ENCODE peak calls at places on chromosomes 7 and 10, in eight cellular contexts. S is fibroblast of lung, M is PC-3, A is neural progenitor cell, Y is hepatocyte, F is HCT116, W is GM23248, G is HepG2. X is an unnamed sample.

GRCh38 chr10:52455095-52455494 is 141.0 kb downstream of the DKK1 start:
- DNase-seq in G (no peak), S (no peak), F (no peak), W (peak), M (peak), Y (no peak), A (no peak), X (no peak)

GRCh38 chr7:131186816-131187215 is 140.9 kb upstream of the MKLN1 start:
- DNase-seq in F (no peak), S (no peak), W (no peak), G (no peak), A (no peak), Y (no peak), M (no peak), X (no peak)

GRCh38 chr7:2231992-2232765 is 566 bp downstream of the MAD1L1 start:
- DNase-seq in S (no peak), F (no peak), Y (peak), A (peak), W (peak), M (no peak), G (peak), X (no peak)

GRCh38 chr7:32941181-32941995 is 15.9 kb upstream of the FKBP9 start:
- DNase-seq in F (no peak), Y (no peak), G (peak), S (no peak), W (peak), M (no peak), A (peak), X (no peak)

GRCh38 chr7:148255333-148255732 is 335.2 kb upstream of the C7orf33 start:
- DNase-seq in M (peak), W (peak), Y (no peak), G (no peak), S (no peak), F (no peak), A (no peak), X (no peak)

GRCh38 chr7:148397555-148397954 is 193.0 kb upstream of the C7orf33 start:
- DNase-seq in S (no peak), W (no peak), G (no peak), A (no peak), Y (no peak), M (no peak), F (no peak), X (no peak)

GRCh38 chr10:11425288-11425595 is 186.2 kb downstream of the USP6NL start:
- DNase-seq in F (no peak), W (no peak), S (peak), Y (no peak), M (no peak), A (no peak), G (no peak), X (no peak)

GRCh38 chr10:69911571-69912528 is 110.1 kb downstream of the COL13A1 start:
- DNase-seq in A (no peak), S (peak), M (no peak), Y (no peak), F (no peak), G (no peak), W (no peak), X (no peak)

GRCh38 chr10:21524526-21525366 is 736 bp downstream of the SKIDA1 start:
- DNase-seq in F (no peak), Y (peak), A (peak), M (no peak), W (peak), G (peak), S (peak), X (no peak)

GRCh38 chr7:54542920-54543539 is 855 bp downstream of the VSTM2A start:
- DNase-seq in S (peak), A (peak), M (peak), Y (peak), F (no peak), G (no peak), W (peak), X (no peak)

GRCh38 chr7:106166651-106167342 is 54.7 kb upstream of the SYPL1 start:
- DNase-seq in A (peak), M (peak), G (peak), F (peak), S (peak), Y (peak), W (peak), X (no peak)

GRCh38 chr7:141076377-141076776 is 2.5 kb downstream of the TMEM178B start:
- DNase-seq in F (no peak), S (no peak), A (peak), G (no peak), Y (no peak), W (no peak), M (no peak), X (no peak)

GRCh38 chr7:94907420-94908203 is at the start of gene PPP1R9A:
- DNase-seq in W (peak), S (peak), A (peak), Y (peak), G (peak), F (peak), M (peak), X (peak)

GRCh38 chr7:94908204-94909022 is 1.0 kb downstream of the PPP1R9A start:
- DNase-seq in Y (peak), G (peak), F (peak), M (peak), S (peak), A (peak), W (peak), X (peak)

GRCh38 chr7:94906035-94906796 is 1.2 kb upstream of the PPP1R9A start:
- DNase-seq in Y (peak), S (no peak), W (no peak), M (no peak), F (no peak), G (peak), A (no peak), X (no peak)

GRCh38 chr7:94909023-94909466 is 1.7 kb downstream of the PPP1R9A start:
- DNase-seq in G (no peak), Y (peak), F (no peak), M (no peak), S (no peak), A (no peak), W (no peak), X (no peak)

GRCh38 chr7:94907026-94907419 is 371 bp upstream of the PPP1R9A start:
- DNase-seq in G (peak), F (peak), A (no peak), S (no peak), Y (no peak), M (no peak), W (no peak), X (no peak)
- TF ChIP-seq EZH2 in G (no peak), F (no peak), A (no peak), S (no peak), Y (no peak), M (no peak), W (no peak), X (no peak)

DNA sequence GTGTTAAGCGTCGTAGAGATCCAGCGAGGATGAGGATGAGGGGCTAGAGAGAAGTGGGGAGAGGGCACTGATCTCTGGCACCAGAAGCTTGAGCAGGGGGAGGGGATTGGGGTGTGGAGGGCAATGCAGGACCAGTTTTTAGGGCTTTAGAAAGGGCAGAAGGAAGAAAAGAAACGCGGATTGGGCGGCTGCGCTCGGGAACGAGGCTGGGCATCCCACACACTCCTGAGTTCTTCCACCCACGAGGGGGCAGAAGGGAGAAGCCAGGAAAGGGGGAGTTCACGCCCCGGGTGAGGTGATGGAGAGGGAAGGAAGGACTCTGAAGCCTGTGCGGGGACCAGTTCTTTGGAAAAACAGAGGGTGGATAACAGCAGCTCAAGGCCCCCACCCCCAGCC is 6.1 kb upstream of the VGF start:
- DNase-seq in A (peak), W (no peak), S (no peak), F (no peak), Y (no peak), M (no peak), G (no peak), X (no peak)
- TF ChIP-seq EZH2 in A (no peak), W (no peak), S (no peak), F (no peak), Y (no peak), M (no peak), G (no peak), X (peak)

GRCh38 chr7:87600130-87601124 is at the start of gene ABCB1:
- DNase-seq in M (no peak), S (peak), W (peak), Y (peak), G (peak), F (peak), A (peak), X (peak)
- TF ChIP-seq EZH2 in M (no peak), S (peak), W (no peak), Y (peak), G (no peak), F (no peak), A (peak), X (peak)

GRCh38 chr10:3654496-3654895 is 130.5 kb downstream of the KLF6 start:
- DNase-seq in W (peak), M (peak), A (no peak), F (no peak), Y (no peak), G (no peak), S (peak), X (no peak)

GRCh38 chr10:3652886-3653285 is 132.1 kb downstream of the KLF6 start:
- DNase-seq in F (no peak), Y (no peak), W (peak), M (no peak), A (no peak), S (peak), G (no peak), X (no peak)

GRCh38 chr10:3656214-3656613 is 128.8 kb downstream of the KLF6 start:
- DNase-seq in M (no peak), F (no peak), G (no peak), W (no peak), Y (no peak), S (no peak), A (no peak), X (no peak)

GRCh38 chr10:3658766-3659165 is 126.2 kb downstream of the KLF6 start:
- DNase-seq in M (peak), A (peak), Y (no peak), G (peak), W (no peak), S (no peak), F (no peak), X (no peak)

DNA sequence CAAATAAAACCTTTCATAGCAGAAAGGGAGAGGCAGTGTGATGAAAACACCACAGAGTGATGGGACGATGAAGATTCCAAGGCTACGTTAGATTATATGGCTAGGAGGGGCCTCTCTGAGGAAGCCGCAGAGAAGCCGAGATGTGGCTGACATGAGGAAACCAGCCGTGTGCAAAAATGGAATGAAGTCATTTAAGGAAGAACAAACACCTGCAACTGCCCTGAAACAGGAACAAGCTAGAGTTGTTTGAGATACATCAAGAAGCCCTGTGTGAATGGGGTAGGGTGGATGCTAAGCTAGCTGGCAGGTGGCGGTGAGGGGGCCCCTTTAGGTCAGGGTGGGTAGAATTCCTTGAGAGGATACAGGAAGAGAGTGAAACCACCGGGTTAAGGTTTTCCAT is 129.5 kb downstream of the KLF6 start:
- DNase-seq in F (no peak), M (no peak), G (no peak), A (no peak), Y (no peak), S (no peak), W (no peak), X (no peak)
- TF ChIP-seq EZH2 in F (no peak), M (no peak), G (no peak), A (no peak), Y (no peak), S (no peak), W (no peak), X (no peak)

GRCh38 chr10:80132299-80133139 is at the start of gene PLAC9:
- DNase-seq in G (no peak), A (peak), W (peak), M (peak), F (no peak), Y (peak), S (peak), X (no peak)
- TF ChIP-seq EZH2 in G (peak), A (peak), W (no peak), M (peak), F (no peak), Y (peak), S (no peak), X (no peak)

DNA sequence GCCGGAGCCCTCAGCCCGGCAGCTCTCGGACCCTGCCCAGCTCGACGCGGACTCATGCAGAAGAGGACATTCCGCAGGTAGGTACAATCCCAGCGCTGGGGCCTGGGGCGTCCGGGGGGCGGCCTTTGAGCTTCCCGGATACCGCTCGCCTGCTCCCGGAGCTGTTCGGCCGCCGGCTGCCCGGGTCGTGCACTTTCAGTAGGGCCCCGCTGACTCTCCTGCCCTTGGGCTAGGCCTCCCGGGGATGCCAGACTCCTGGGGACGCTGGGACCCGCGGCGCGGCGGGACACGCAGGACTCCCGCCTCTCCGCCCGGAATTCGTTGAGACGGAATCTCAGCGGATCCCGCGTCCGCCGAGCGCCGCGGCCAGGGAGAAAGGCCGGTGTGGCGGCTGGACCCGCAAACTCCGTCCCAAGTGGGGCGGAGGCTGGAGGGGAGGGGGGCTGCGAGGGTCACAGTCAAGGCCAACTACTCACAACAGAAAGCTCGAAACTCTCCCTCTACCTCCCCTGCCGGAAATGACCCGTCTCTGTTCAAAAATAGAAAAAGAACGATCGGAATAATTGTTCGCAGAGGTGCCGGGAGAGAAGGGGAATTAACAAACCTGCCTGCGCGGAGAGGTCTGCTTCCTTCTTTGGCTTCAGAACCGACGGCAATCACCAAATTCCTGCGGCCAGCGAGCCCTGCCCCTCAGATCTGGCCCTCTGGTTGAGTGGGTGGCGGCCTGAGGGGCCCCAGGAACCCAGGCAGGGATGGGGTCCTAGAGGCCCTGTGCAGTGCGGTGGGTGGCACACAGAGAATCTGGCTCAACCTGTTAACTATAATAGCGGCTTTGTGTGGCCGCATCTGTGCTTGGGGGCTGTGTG is 9.2 kb downstream of the TLX1 start:
- DNase-seq in A (no peak), Y (no peak), M (no peak), W (no peak), F (no peak), G (no peak), S (no peak), X (no peak)
- TF ChIP-seq EZH2 in A (peak), Y (peak), M (no peak), W (no peak), F (no peak), G (no peak), S (no peak), X (peak)